ENCODE peak calls at places on chromosomes 6 and 20, in five cellular contexts. V, I, W, S and E are unnamed samples.

GRCh38 chr6:98942263-98942803 is 5.4 kb downstream of the FBXL4 start:
- DNase-seq in V (no peak), I (no peak), W (no peak), S (no peak), E (no peak)

GRCh38 chr6:3911614-3912336 is 62.6 kb downstream of the FAM50B start:
- DNase-seq in V (no peak), I (peak), W (peak), S (peak), E (peak)

GRCh38 chr20:36541227-36542018 is at the start of gene MYL9:
- DNase-seq in V (peak), I (peak), W (peak), S (peak), E (peak)

GRCh38 chr20:62355527-62356142 is 11.5 kb downstream of the LAMA5 start:
- DNase-seq in V (no peak), I (peak), W (peak), S (no peak), E (no peak)

GRCh38 chr6:138431276-138432062 is 27.4 kb downstream of the HEBP2 start:
- DNase-seq in V (no peak), I (no peak), W (no peak), S (no peak), E (no peak)

GRCh38 chr20:24117386-24117785 is 128.8 kb upstream of the GGTLC1 start:
- DNase-seq in V (no peak), I (no peak), W (no peak), S (no peak), E (no peak)

GRCh38 chr6:7241709-7242645 is 71.0 kb downstream of the SSR1 start:
- DNase-seq in V (no peak), I (peak), W (peak), S (peak), E (peak)

GRCh38 chr6:25279748-25280616 is 808 bp downstream of the CARMIL1 start:
- DNase-seq in V (peak), I (peak), W (peak), S (peak), E (peak)

GRCh38 chr6:22827760-22828159 is 258.4 kb downstream of the HDGFL1 start:
- DNase-seq in V (no peak), I (no peak), W (peak), S (no peak), E (no peak)

GRCh38 chr20:9161308-9161707 is 92.4 kb downstream of the PLCB4 start:
- DNase-seq in V (no peak), I (no peak), W (no peak), S (no peak), E (peak)

GRCh38 chr6:156068870-156069269 is 613.2 kb upstream of the NOX3 start:
- DNase-seq in V (no peak), I (no peak), W (no peak), S (no peak), E (no peak)

GRCh38 chr6:53960311-53960710 is 150.9 kb upstream of the MLIP start:
- DNase-seq in V (no peak), I (peak), W (no peak), S (no peak), E (no peak)

GRCh38 chr20:4102381-4102780 is 87.0 kb upstream of the RNF24 start:
- DNase-seq in V (no peak), I (no peak), W (no peak), S (no peak), E (no peak)

GRCh38 chr6:142956726-142957125 is 11.8 kb upstream of the HIVEP2 start:
- DNase-seq in V (no peak), I (no peak), W (no peak), S (no peak), E (no peak)

GRCh38 chr6:89734526-89734925 is 85.1 kb downstream of the MDN1 start:
- DNase-seq in V (no peak), I (no peak), W (no peak), S (no peak), E (no peak)

GRCh38 chr6:28496099-28496779 is 19.4 kb downstream of the GPX6 start:
- DNase-seq in V (no peak), I (peak), W (no peak), S (no peak), E (no peak)

GRCh38 chr20:48564997-48565396 is 262.8 kb downstream of the PREX1 start:
- DNase-seq in V (no peak), I (no peak), W (no peak), S (no peak), E (no peak)

GRCh38 chr6:153537422-153537821 is 406.3 kb upstream of the RGS17 start:
- DNase-seq in V (no peak), I (peak), W (no peak), S (no peak), E (no peak)

GRCh38 chr6:7759319-7759718 is 33.4 kb downstream of the BMP6 start:
- DNase-seq in V (no peak), I (no peak), W (no peak), S (no peak), E (no peak)

GRCh38 chr6:119445666-119446622 is 96.4 kb upstream of the MAN1A1 start:
- DNase-seq in V (no peak), I (peak), W (peak), S (no peak), E (no peak)

GRCh38 chr6:35585688-35586087 is 73.0 kb upstream of the TULP1 start:
- DNase-seq in V (no peak), I (no peak), W (no peak), S (no peak), E (no peak)

GRCh38 chr20:11582073-11582472 is 335.6 kb upstream of the BTBD3 start:
- DNase-seq in V (no peak), I (no peak), W (no peak), S (no peak), E (no peak)

GRCh38 chr6:33904050-33904827 is 100.4 kb upstream of the MLN start:
- DNase-seq in V (no peak), I (no peak), W (no peak), S (no peak), E (no peak)

GRCh38 chr6:43739642-43740091 is 30.3 kb upstream of the VEGFA start:
- DNase-seq in V (no peak), I (no peak), W (no peak), S (no peak), E (no peak)

GRCh38 chr20:51831891-51832675 is 29.8 kb upstream of the SALL4 start:
- DNase-seq in V (no peak), I (peak), W (peak), S (no peak), E (no peak)

GRCh38 chr6:170152989-170153388 is 137.9 kb downstream of the DLL1 start:
- DNase-seq in V (peak), I (no peak), W (peak), S (peak), E (peak)

GRCh38 chr6:36967301-36967700 is 12.8 kb downstream of the PI16 start:
- DNase-seq in V (no peak), I (no peak), W (no peak), S (no peak), E (no peak)
- H3K27ac ChIP-seq in V (no peak), I (no peak), W (no peak), S (no peak), E (no peak)

GRCh38 chr6:2793491-2794151 is 28.4 kb downstream of the WRNIP1 start:
- DNase-seq in V (no peak), I (no peak), W (peak), S (no peak), E (peak)

GRCh38 chr6:2794171-2794730 is 29.1 kb downstream of the WRNIP1 start:
- DNase-seq in V (no peak), I (peak), W (no peak), S (no peak), E (no peak)

GRCh38 chr6:2790588-2790987 is 25.4 kb downstream of the WRNIP1 start:
- DNase-seq in V (no peak), I (peak), W (no peak), S (no peak), E (no peak)

GRCh38 chr6:2792330-2792729 is 27.1 kb downstream of the WRNIP1 start:
- DNase-seq in V (no peak), I (peak), W (no peak), S (no peak), E (no peak)

GRCh38 chr6:2791124-2792050 is 26.2 kb downstream of the WRNIP1 start:
- DNase-seq in V (peak), I (peak), W (peak), S (peak), E (peak)
- H3K4me3 ChIP-seq in V (no peak), I (no peak), W (no peak), S (peak), E (no peak)

GRCh38 chr6:41199427-41200246 is 1.3 kb downstream of the TREML2 start:
- DNase-seq in V (no peak), I (no peak), W (no peak), S (no peak), E (no peak)

GRCh38 chr6:41201784-41202181 is 834 bp upstream of the TREML2 start:
- DNase-seq in V (no peak), I (no peak), W (no peak), S (no peak), E (no peak)

GRCh38 chr6:41200296-41200900 is 551 bp downstream of the TREML2 start:
- DNase-seq in V (no peak), I (peak), W (no peak), S (no peak), E (peak)

GRCh38 chr6:41204156-41204555 is 3.2 kb upstream of the TREML2 start:
- DNase-seq in V (no peak), I (no peak), W (no peak), S (no peak), E (no peak)

GRCh38 chr6:41200901-41201783 is at the start of gene TREML2:
- DNase-seq in V (no peak), I (no peak), W (no peak), S (no peak), E (no peak)
- H3K27ac ChIP-seq in V (no peak), I (no peak), W (peak), S (peak), E (peak)

GRCh38 chr6:160767019-160767646 is 65.1 kb downstream of the PLG start:
- DNase-seq in V (peak), I (peak), W (peak), S (peak), E (peak)

GRCh38 chr6:160766657-160767018 is 64.6 kb downstream of the PLG start:
- DNase-seq in V (no peak), I (no peak), W (no peak), S (no peak), E (no peak)

GRCh38 chr6:160765412-160765811 is 63.4 kb downstream of the PLG start:
- DNase-seq in V (no peak), I (no peak), W (no peak), S (no peak), E (no peak)

GRCh38 chr6:160768101-160768500 is 66.1 kb downstream of the PLG start:
- DNase-seq in V (no peak), I (no peak), W (no peak), S (no peak), E (no peak)

GRCh38 chr6:160767647-160768019 is 65.6 kb downstream of the PLG start:
- DNase-seq in V (no peak), I (no peak), W (no peak), S (no peak), E (no peak)
- H3K4me3 ChIP-seq in V (peak), I (no peak), W (no peak), S (peak), E (peak)